ENCODE peak calls at places on chromosome 1, in six cellular contexts. L is tibial artery, E is pancreas, T is astrocyte of the spinal cord, B is PC-3, G is body of pancreas. H is an unnamed sample.

GRCh38 chr1:97170296-97170695 is 448.7 kb downstream of the PTBP2 start:
- DNase-seq in L (no peak), E (no peak), T (no peak), B (no peak), G (peak), H (no peak)

GRCh38 chr1:65255088-65256050 is 54.0 kb upstream of the DNAJC6 start:
- DNase-seq in L (no peak), E (no peak), T (peak), B (peak), G (peak), H (peak)

GRCh38 chr1:117201808-117202207 is 8.9 kb downstream of the VTCN1 start:
- DNase-seq in L (no peak), E (no peak), T (no peak), B (no peak), G (no peak), H (no peak)

GRCh38 chr1:85318217-85318616 is 41.8 kb upstream of the BCL10 start:
- DNase-seq in L (no peak), E (no peak), T (no peak), B (no peak), G (no peak), H (no peak)

GRCh38 chr1:16183157-16183556 is 27.3 kb upstream of the EPHA2 start:
- DNase-seq in L (peak), E (no peak), T (peak), B (peak), G (no peak), H (peak)

GRCh38 chr1:218642033-218642954 is 297.2 kb downstream of the TGFB2 start:
- DNase-seq in L (no peak), E (no peak), T (no peak), B (no peak), G (no peak), H (peak)

GRCh38 chr1:228375578-228376261 is 30.9 kb downstream of the TRIM11 start:
- DNase-seq in L (no peak), E (no peak), T (no peak), B (no peak), G (no peak), H (no peak)

GRCh38 chr1:229440821-229441537 is 7.1 kb upstream of the ACTA1 start:
- DNase-seq in L (no peak), E (no peak), T (peak), B (peak), G (no peak), H (peak)

GRCh38 chr1:209926045-209926444 is 12.0 kb upstream of the SYT14 start:
- DNase-seq in L (no peak), E (no peak), T (peak), B (peak), G (no peak), H (peak)

GRCh38 chr1:213089924-213090677 is 39.1 kb downstream of the RPS6KC1 start:
- DNase-seq in L (no peak), E (no peak), T (no peak), B (no peak), G (no peak), H (no peak)

GRCh38 chr1:187408217-187409004 is 579.7 kb downstream of the PLA2G4A start:
- DNase-seq in L (no peak), E (no peak), T (peak), B (no peak), G (no peak), H (no peak)

GRCh38 chr1:22166439-22166838 is 23.5 kb upstream of the WNT4 start:
- DNase-seq in L (no peak), E (no peak), T (no peak), B (no peak), G (no peak), H (no peak)

GRCh38 chr1:12410351-12410750 is 180.5 kb downstream of the VPS13D start:
- DNase-seq in L (no peak), E (no peak), T (no peak), B (no peak), G (no peak), H (no peak)

GRCh38 chr1:82792151-82792550 is 991.4 kb downstream of the ADGRL2 start:
- DNase-seq in L (no peak), E (no peak), T (no peak), B (no peak), G (no peak), H (no peak)

GRCh38 chr1:184622136-184622823 is 132.4 kb downstream of the EDEM3 start:
- DNase-seq in L (peak), E (no peak), T (peak), B (peak), G (peak), H (peak)

GRCh38 chr1:10938741-10939417 is 73.6 kb upstream of the TARDBP start:
- DNase-seq in L (no peak), E (no peak), T (no peak), B (no peak), G (no peak), H (no peak)

GRCh38 chr1:11804666-11805453 is 904 bp downstream of the MTHFR start:
- DNase-seq in L (peak), E (peak), T (peak), B (peak), G (peak), H (peak)

GRCh38 chr1:81349194-81349965 is 451.4 kb upstream of the ADGRL2 start:
- DNase-seq in L (no peak), E (no peak), T (no peak), B (no peak), G (no peak), H (no peak)

GRCh38 chr1:172902200-172902599 is 148.5 kb downstream of the TNFSF18 start:
- DNase-seq in L (no peak), E (no peak), T (no peak), B (no peak), G (no peak), H (no peak)

GRCh38 chr1:71413441-71414170 is 332.8 kb upstream of the ZRANB2 start:
- DNase-seq in L (no peak), E (no peak), T (no peak), B (no peak), G (no peak), H (peak)

DNA sequence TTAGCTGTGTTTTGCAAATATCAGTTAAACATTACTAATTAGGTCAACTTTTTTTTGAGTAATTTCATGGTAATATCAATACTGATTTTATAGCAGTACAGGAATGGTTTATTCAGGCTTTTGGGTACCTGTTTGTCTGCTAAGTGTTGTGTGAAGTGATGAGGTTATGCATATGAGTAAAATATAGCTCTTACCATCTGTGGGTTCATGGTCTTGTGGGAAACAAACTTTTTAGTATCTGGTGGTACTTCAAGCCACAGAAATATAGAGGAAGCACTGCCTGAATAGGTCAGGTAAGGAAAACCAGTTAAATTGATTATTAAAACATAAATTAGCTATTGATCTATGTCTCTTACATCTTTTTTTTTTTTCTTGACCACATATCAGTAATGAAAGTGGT is 113.9 kb downstream of the RABGAP1L start:
- DNase-seq in L (no peak), E (no peak), T (no peak), B (no peak), G (no peak), H (no peak)
- H3K4me3 ChIP-seq in L (no peak), E (no peak), T (no peak), B (no peak), G (no peak), H (no peak)

GRCh38 chr1:108314815-108315214 is 70.9 kb upstream of the NBPF4 start:
- DNase-seq in L (no peak), E (no peak), T (no peak), B (peak), G (no peak), H (no peak)

GRCh38 chr1:108320851-108321250 is 77.0 kb upstream of the NBPF4 start:
- DNase-seq in L (no peak), E (no peak), T (no peak), B (no peak), G (no peak), H (no peak)

GRCh38 chr1:108316545-108316944 is 72.7 kb upstream of the NBPF4 start:
- DNase-seq in L (no peak), E (no peak), T (no peak), B (peak), G (no peak), H (peak)
- TF ChIP-seq CTCF in L (no peak), E (no peak), T (peak), B (peak), G (no peak), H (peak)

DNA sequence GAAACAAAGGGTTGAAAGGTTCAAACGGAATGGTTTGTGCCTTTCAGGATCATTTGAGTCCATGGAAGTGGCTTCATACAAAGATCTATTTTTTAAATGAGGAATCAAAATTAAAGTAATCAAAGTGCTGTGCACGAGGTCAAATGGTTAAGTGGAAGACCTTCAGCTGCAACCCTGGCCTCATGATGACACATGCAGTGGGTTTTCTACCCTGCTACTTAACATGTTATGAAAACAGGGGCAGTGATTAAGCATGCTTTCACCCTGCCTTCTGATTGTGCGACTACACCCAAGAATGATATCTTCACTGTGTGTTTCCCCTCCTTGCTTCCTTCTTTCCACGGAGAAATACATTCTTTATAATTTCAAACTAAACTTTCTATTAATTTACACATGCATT is 604.2 kb downstream of the LRRIQ3 start:
- DNase-seq in L (no peak), E (no peak), T (no peak), B (peak), G (no peak), H (no peak)
- H3K4me3 ChIP-seq in L (peak), E (no peak), T (no peak), B (no peak), G (no peak), H (no peak)

GRCh38 chr1:50747394-50747793 is 212.7 kb downstream of the FAF1 start:
- DNase-seq in L (no peak), E (no peak), T (no peak), B (no peak), G (no peak), H (no peak)

DNA sequence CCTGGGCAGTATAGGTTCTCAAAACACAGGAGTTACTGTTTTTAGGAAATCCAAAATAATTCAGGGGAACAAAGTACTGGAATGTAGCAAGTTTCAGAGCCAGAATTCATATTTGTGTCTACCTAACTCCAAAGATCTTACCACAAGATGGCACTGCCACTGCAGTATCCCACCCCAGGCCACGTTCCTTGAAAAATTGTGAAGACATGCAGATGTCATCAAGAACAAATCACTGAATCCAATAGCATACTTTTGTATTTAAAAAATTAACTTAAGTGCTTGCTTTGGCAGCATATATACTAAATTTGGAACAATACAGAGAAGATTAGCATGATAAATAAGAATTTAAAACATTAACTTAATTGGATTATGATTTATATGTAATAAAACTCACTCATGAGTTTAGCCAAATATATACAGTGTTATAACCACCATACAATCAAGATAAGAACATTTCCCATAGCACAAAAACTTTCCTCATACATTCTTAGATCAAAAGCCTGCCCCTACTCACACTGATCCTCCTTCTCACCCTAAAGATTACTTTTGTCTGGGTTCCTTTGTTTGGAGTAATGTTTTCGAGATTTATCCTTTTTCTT is 209.9 kb downstream of the FAF1 start:
- DNase-seq in L (no peak), E (no peak), T (peak), B (peak), G (no peak), H (peak)
- TF ChIP-seq CTCF in L (peak), E (no peak), T (peak), B (peak), G (peak), H (peak)

GRCh38 chr1:155970531-155971167 is 7.7 kb downstream of the ARHGEF2 start:
- DNase-seq in L (peak), E (peak), T (peak), B (no peak), G (peak), H (peak)
- H3K4me3 ChIP-seq in L (peak), E (no peak), T (no peak), B (no peak), G (no peak), H (no peak)

DNA sequence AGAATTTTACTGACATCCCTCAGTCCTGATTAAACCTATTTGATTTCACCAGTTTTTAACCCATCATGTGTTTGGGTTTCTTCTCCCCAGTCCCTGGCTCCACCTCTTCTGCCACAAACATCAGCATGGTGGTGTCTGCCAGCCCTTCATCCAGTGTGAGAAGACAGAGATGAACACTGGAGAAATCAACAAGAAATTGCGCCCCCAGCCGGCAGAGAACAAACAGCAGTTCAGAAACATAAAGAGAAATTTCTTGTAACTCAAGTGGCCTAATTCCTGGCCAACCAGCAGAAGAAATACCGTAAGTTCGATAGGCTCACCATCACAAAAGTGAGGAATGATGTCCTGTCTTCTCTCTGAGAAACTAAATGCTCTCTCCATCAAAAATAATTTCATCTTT is 18.3 kb downstream of the S100A11 start:
- DNase-seq in L (no peak), E (no peak), T (no peak), B (peak), G (no peak), H (no peak)
- TF ChIP-seq CTCF in L (no peak), E (no peak), T (peak), B (peak), G (no peak), H (peak)

DNA sequence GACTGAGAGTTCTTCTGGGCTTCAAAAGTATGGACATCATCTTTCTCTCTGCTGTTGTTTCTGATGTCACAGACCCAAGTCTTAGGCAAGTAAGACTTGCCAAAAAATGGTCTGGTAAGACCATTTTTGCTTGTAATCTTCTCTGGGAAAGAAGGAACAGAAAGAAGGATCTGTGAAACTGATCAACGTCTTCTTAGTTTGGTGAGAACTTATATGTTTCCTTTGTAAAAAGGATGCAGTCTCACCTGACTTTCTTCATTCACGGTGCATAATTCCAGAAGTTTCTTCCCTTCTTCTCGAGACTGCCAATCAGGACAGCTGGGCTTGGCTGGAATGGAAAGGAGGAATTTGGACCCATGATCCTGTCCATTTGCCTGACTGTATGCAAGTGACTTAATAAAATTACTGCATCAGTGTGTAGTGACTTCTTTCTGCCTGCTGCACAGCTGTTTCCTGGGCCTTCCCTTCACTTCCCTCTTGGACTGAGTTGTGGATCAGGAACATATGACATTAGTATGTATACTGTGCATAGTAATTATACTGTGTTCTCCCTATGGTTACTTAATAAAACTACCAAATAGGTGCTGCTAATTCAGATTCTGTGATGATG is 7.5 kb upstream of the DENND1B start:
- DNase-seq in L (peak), E (no peak), T (no peak), B (no peak), G (no peak), H (no peak)
- H3K4me3 ChIP-seq in L (no peak), E (no peak), T (no peak), B (no peak), G (no peak), H (no peak)

DNA sequence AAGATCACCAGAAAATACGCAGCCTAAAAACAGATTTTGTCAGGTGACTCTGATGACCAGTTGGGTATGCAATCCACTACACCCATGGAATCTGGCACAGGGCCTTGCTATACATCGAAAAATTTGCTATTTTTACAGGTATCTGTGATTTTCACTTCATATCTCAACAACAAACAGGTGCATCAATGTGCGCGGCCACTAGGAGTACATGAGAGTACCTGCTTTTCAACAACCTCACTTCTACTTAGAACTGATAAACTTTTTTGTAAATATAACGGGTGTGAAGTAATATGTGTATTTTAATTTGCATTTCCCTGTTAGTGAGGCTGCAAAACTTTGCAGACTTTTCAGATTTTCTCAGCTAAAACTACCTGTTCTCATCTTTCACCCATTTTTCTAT is 80.8 kb downstream of the SLC45A1 start:
- DNase-seq in L (no peak), E (no peak), T (no peak), B (no peak), G (no peak), H (peak)
- TF ChIP-seq CTCF in L (no peak), E (no peak), T (no peak), B (peak), G (no peak), H (peak)

DNA sequence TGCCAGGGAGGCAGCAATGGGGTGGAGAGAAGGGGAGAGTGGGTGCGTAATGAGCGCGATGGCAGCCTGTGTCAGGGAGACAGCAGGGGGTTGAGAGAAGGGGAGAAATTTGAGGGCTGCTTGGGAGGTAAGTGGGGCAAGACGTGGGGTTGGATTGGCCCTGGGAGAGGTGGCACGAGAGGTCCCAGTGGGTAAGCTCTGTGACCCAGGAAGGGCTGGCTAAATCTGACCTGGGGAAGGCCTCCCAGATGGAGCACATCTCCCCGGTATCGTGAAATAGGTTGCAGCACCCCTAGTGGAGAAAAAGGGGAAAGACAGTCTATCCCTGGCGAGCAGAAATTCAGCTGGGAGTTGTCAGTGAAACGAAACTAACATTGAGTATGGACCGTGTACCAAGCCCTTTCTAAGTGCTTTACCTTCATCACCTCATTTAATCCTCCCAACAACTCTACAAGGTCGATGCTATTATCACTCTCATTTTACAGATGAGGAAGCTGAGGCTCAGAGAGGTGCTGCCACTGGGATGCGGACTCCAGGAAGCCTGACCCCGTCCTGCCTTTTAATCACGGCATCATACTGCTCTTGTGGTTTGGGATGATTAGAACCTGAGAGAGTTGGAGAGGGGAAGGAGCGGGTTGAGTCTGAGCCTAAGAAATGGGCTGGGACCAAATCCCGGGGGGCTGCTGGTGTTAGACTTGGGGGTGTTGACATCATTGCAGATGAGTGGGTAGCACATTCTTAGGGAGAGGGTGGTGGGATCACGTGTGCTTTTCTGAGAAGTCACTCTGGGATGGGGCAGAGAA is 56.6 kb upstream of the RPL11 start:
- DNase-seq in L (peak), E (peak), T (peak), B (peak), G (peak), H (peak)
- H3K4me3 ChIP-seq in L (peak), E (no peak), T (peak), B (peak), G (no peak), H (peak)